ENCODE peak calls at places on chromosomes 11 and 22, in five cellular contexts. Z is MV-4-11, R is left cardiac atrium, P is HCEC 1CT, V is HFF-Myc. O is an unnamed sample.

GRCh38 chr11:61370349-61371005 is 8.3 kb downstream of the TMEM138 start:
- DNase-seq in Z (peak), R (no peak), P (peak), V (no peak), O (no peak)

GRCh38 chr22:43777204-43777671 is 34.9 kb downstream of the EFCAB6 start:
- DNase-seq in Z (peak), R (no peak), P (peak), V (peak), O (peak)

GRCh38 chr11:104256525-104256924 is 92.6 kb upstream of the PDGFD start:
- DNase-seq in Z (no peak), R (no peak), P (peak), V (no peak), O (peak)

GRCh38 chr22:50530857-50531545 is 1.2 kb upstream of the TYMP start:
- DNase-seq in Z (peak), R (peak), P (peak), V (no peak), O (peak)

GRCh38 chr11:21142007-21142406 is 472.6 kb downstream of the NELL1 start:
- DNase-seq in Z (no peak), R (no peak), P (no peak), V (no peak), O (peak)

GRCh38 chr22:40620464-40621046 is 16.0 kb downstream of the MRTFA start:
- DNase-seq in Z (peak), R (no peak), P (peak), V (no peak), O (no peak)

GRCh38 chr11:6531267-6531752 is 34.2 kb downstream of the DNHD1 start:
- DNase-seq in Z (peak), R (no peak), P (peak), V (peak), O (peak)

GRCh38 chr22:43171607-43172006 is 15.3 kb downstream of the TTLL12 start:
- DNase-seq in Z (no peak), R (no peak), P (no peak), V (no peak), O (no peak)

GRCh38 chr11:65695459-65696241 is 16.4 kb upstream of the KAT5 start:
- DNase-seq in Z (no peak), R (peak), P (no peak), V (no peak), O (no peak)

GRCh38 chr22:23315341-23315917 is 135.1 kb downstream of the BCR start:
- DNase-seq in Z (peak), R (peak), P (peak), V (peak), O (peak)

GRCh38 chr11:83310718-83311117 is 24.6 kb upstream of the CCDC90B start:
- DNase-seq in Z (no peak), R (no peak), P (no peak), V (no peak), O (no peak)

GRCh38 chr11:12599408-12600143 is 74.6 kb upstream of the TEAD1 start:
- DNase-seq in Z (no peak), R (peak), P (peak), V (no peak), O (peak)

GRCh38 chr22:29724843-29725242 is 5.0 kb downstream of the CABP7 start:
- DNase-seq in Z (no peak), R (no peak), P (no peak), V (no peak), O (no peak)

GRCh38 chr11:57162179-57162898 is 19.4 kb upstream of the LRRC55 start:
- DNase-seq in Z (no peak), R (no peak), P (no peak), V (no peak), O (peak)

GRCh38 chr11:3106736-3107524 is 49.7 kb upstream of the CARS1 start:
- DNase-seq in Z (no peak), R (no peak), P (no peak), V (no peak), O (no peak)

GRCh38 chr11:119912214-119912613 is 183.2 kb upstream of the NECTIN1 start:
- DNase-seq in Z (no peak), R (no peak), P (no peak), V (no peak), O (no peak)

GRCh38 chr11:12274056-12274455 is 103.3 kb upstream of the PARVA start:
- DNase-seq in Z (no peak), R (no peak), P (no peak), V (no peak), O (no peak)